ENCODE peak calls at places on chromosome 15, in five cellular contexts. Q, K, P, C and Z are unnamed samples. For H3K4me1, the result is how much of the 10 kb centered on the place peaks cover.

GRCh38 chr15:38522922-38523321 is 41.7 kb downstream of the RASGRP1 start:
- DNase-seq in Q (no peak), K (no peak), P (no peak), C (no peak), Z (no peak)

GRCh38 chr15:26631894-26632293 is 141.0 kb downstream of the GABRB3 start:
- DNase-seq in Q (no peak), K (no peak), P (no peak), C (no peak), Z (no peak)

GRCh38 chr15:29093065-29093435 is 176.6 kb downstream of the NSMCE3 start:
- DNase-seq in Q (no peak), K (no peak), P (no peak), C (no peak), Z (no peak)

GRCh38 chr15:101579766-101580165 is 72.4 kb downstream of the TM2D3 start:
- DNase-seq in Q (no peak), K (no peak), P (peak), C (no peak), Z (no peak)

GRCh38 chr15:40984963-40985362 is 31.7 kb downstream of the CHAC1 start:
- DNase-seq in Q (no peak), K (peak), P (no peak), C (no peak), Z (no peak)

GRCh38 chr15:47184405-47185221 is 532.7 kb upstream of the SEMA6D start:
- DNase-seq in Q (peak), K (no peak), P (no peak), C (no peak), Z (peak)

GRCh38 chr15:86082619-86083377 is 3.1 kb downstream of the AGBL1 start:
- DNase-seq in Q (peak), K (no peak), P (no peak), C (no peak), Z (no peak)

GRCh38 chr15:68354923-68355322 is 77.0 kb downstream of the ITGA11 start:
- DNase-seq in Q (no peak), K (no peak), P (no peak), C (no peak), Z (no peak)

GRCh38 chr15:78242128-78242527 is 7.8 kb upstream of the ACSBG1 start:
- DNase-seq in Q (peak), K (no peak), P (no peak), C (no peak), Z (no peak)

GRCh38 chr15:63401078-63401477 is 19.4 kb upstream of the CA12 start:
- DNase-seq in Q (no peak), K (no peak), P (no peak), C (no peak), Z (no peak)

GRCh38 chr15:43107741-43108140 is 1.9 kb upstream of the UBR1 start:
- DNase-seq in Q (no peak), K (no peak), P (no peak), C (no peak), Z (no peak)

GRCh38 chr15:55669226-55669625 is 73.7 kb downstream of the PRTG start:
- DNase-seq in Q (peak), K (no peak), P (no peak), C (no peak), Z (no peak)

GRCh38 chr15:53251998-53252397 is 461.9 kb upstream of the ONECUT1 start:
- DNase-seq in Q (no peak), K (no peak), P (no peak), C (no peak), Z (no peak)

GRCh38 chr15:56058986-56059385 is 65.6 kb upstream of the NEDD4 start:
- DNase-seq in Q (no peak), K (no peak), P (no peak), C (no peak), Z (no peak)

GRCh38 chr15:31228980-31229826 is 97.4 kb upstream of the KLF13 start:
- DNase-seq in Q (no peak), K (no peak), P (no peak), C (no peak), Z (no peak)

GRCh38 chr15:25543156-25543555 is 104.3 kb upstream of the UBE3A start:
- DNase-seq in Q (peak), K (peak), P (no peak), C (no peak), Z (no peak)

GRCh38 chr15:22262613-22263020 is 182.3 kb downstream of the OR4M2 start:
- DNase-seq in Q (no peak), K (peak), P (no peak), C (peak), Z (no peak)

GRCh38 chr15:90839187-90840071 is 29.0 kb upstream of the FURIN start:
- DNase-seq in Q (no peak), K (peak), P (peak), C (no peak), Z (no peak)

GRCh38 chr15:87609909-87610308 is 646.6 kb downstream of the NTRK3 start:
- DNase-seq in Q (no peak), K (no peak), P (no peak), C (no peak), Z (no peak)

GRCh38 chr15:41773332-41773728 is 954 bp upstream of the MAPKBP1 start:
- DNase-seq in Q (no peak), K (no peak), P (no peak), C (no peak), Z (no peak)

GRCh38 chr15:76566276-76566675 is 229.7 kb downstream of the ISL2 start:
- DNase-seq in Q (no peak), K (no peak), P (no peak), C (no peak), Z (no peak)

GRCh38 chr15:40389824-40390595 is 7.5 kb downstream of the KNSTRN start:
- DNase-seq in Q (no peak), K (no peak), P (no peak), C (no peak), Z (no peak)

GRCh38 chr15:66757521-66757920 is 55.5 kb downstream of the SMAD6 start:
- DNase-seq in Q (no peak), K (no peak), P (no peak), C (no peak), Z (no peak)

GRCh38 chr15:81888748-81889479 is 156.9 kb downstream of the MEX3B start:
- DNase-seq in Q (no peak), K (no peak), P (no peak), C (no peak), Z (no peak)

GRCh38 chr15:25378501-25378901 is 60.3 kb downstream of the UBE3A start:
- DNase-seq in Q (no peak), K (no peak), P (no peak), C (no peak), Z (no peak)

GRCh38 chr15:60614862-60615771 is 136.2 kb upstream of the ICE2 start:
- DNase-seq in Q (no peak), K (no peak), P (no peak), C (no peak), Z (no peak)

DNA sequence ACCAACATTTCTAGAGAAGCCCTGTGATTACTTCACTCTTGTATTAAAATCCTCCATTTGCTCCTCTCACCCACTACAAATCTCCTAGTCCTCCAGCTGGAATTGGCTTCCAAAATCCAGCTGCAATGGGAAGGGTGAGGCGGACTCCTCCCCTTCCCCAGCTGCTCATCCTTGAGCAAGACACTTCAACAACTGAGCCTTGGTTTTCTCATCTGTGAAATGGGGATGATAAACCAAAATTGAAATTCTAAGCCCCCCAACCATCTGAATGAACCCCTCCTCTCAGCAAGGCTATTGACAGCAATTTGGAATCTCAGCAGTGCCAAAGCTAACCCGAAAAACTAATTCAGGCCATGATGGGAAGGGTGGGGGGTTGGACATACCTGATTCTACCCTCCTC is 9.4 kb downstream of the FAM174B start:
- DNase-seq in Q (no peak), K (no peak), P (no peak), C (no peak), Z (no peak)
- H3K4me1 ChIP-seq in Q (under half), K (under half), P (under half), C (under half), Z (under half)

GRCh38 chr15:89113263-89113662 is 25.0 kb downstream of the ABHD2 start:
- DNase-seq in Q (no peak), K (no peak), P (no peak), C (no peak), Z (no peak)
- H3K27ac ChIP-seq in Q (no peak), K (peak), P (no peak), C (no peak), Z (peak)

GRCh38 chr15:57061281-57061680 is 142.8 kb downstream of the TCF12 start:
- DNase-seq in Q (no peak), K (no peak), P (no peak), C (no peak), Z (no peak)
- H3K4me1 ChIP-seq in Q (half or more), K (under half), P (under half), C (under half), Z (half or more)

GRCh38 chr15:69668963-69669362 is 216.3 kb downstream of the RPLP1 start:
- DNase-seq in Q (no peak), K (no peak), P (no peak), C (no peak), Z (no peak)
- H3K27ac ChIP-seq in Q (no peak), K (no peak), P (no peak), C (no peak), Z (no peak)